ENCODE peak calls at places on chromosome 19, in four cellular contexts. R is lung; M is bronchial epithelial cell; W is CD4-positive, alpha-beta T cell. C is an unnamed sample. For H3K27me3, the result is how much of the 10 kb centered on the place peaks cover.

GRCh38 chr19:17021328-17021727 is 5.3 kb downstream of the CPAMD8 start:
- DNase-seq in R (no peak), M (no peak), W (no peak), C (no peak)

GRCh38 chr19:49528211-49528771 is 488 bp downstream of the RCN3 start:
- DNase-seq in R (no peak), M (no peak), W (no peak), C (no peak)

GRCh38 chr19:5591476-5591875 is 23.7 kb upstream of the TINCR start:
- DNase-seq in R (no peak), M (no peak), W (no peak), C (no peak)

GRCh38 chr19:47471733-47472457 is at the start of gene SLC8A2:
- DNase-seq in R (no peak), M (peak), W (peak), C (no peak)

GRCh38 chr19:13099073-13099999 is 3.3 kb downstream of the LYL1 start:
- DNase-seq in R (peak), M (peak), W (peak), C (peak)

GRCh38 chr19:7074705-7075282 is 5.3 kb downstream of the ZNF557 start:
- DNase-seq in R (no peak), M (no peak), W (no peak), C (no peak)

GRCh38 chr19:5321851-5322681 is 18.5 kb downstream of the PTPRS start:
- DNase-seq in R (no peak), M (no peak), W (no peak), C (peak)

GRCh38 chr19:947707-948533 is 22.1 kb downstream of the ARID3A start:
- DNase-seq in R (peak), M (no peak), W (no peak), C (peak)

GRCh38 chr19:11209892-11210655 is 12.7 kb upstream of the KANK2 start:
- DNase-seq in R (no peak), M (no peak), W (no peak), C (no peak)

GRCh38 chr19:6509118-6509971 is 7.2 kb upstream of the TUBB4A start:
- DNase-seq in R (no peak), M (no peak), W (no peak), C (no peak)

GRCh38 chr19:17687857-17688784 is at the start of gene UNC13A:
- DNase-seq in R (no peak), M (no peak), W (peak), C (peak)

GRCh38 chr19:23440791-23441190 is 45.5 kb upstream of the ZNF91 start:
- DNase-seq in R (no peak), M (no peak), W (no peak), C (peak)

GRCh38 chr19:44738161-44738535 is 10.4 kb upstream of the BCL3 start:
- DNase-seq in R (no peak), M (no peak), W (no peak), C (no peak)

GRCh38 chr19:55697069-55697440 is 22.0 kb downstream of the EPN1 start:
- DNase-seq in R (no peak), M (no peak), W (no peak), C (no peak)

GRCh38 chr19:16942583-16942982 is 53.8 kb downstream of the F2RL3 start:
- DNase-seq in R (no peak), M (no peak), W (no peak), C (no peak)

GRCh38 chr19:33641956-33642498 is 20.3 kb downstream of the CHST8 start:
- DNase-seq in R (no peak), M (no peak), W (peak), C (no peak)

GRCh38 chr19:13744179-13744578 is 20.1 kb upstream of the MRI1 start:
- DNase-seq in R (no peak), M (no peak), W (no peak), C (no peak)

GRCh38 chr19:15169541-15170285 is 31.1 kb downstream of the NOTCH3 start:
- DNase-seq in R (no peak), M (no peak), W (no peak), C (no peak)
- TF ChIP-seq CTCF in R (no peak), M (no peak), W (no peak), C (no peak)

GRCh38 chr19:48508729-48509310 is 2.8 kb downstream of the LMTK3 start:
- DNase-seq in R (no peak), M (no peak), W (no peak), C (no peak)
- H3K27me3 ChIP-seq in R (under half), M (under half), W (under half), C (under half)

GRCh38 chr19:15288146-15288963 is 44.0 kb downstream of the BRD4 start:
- DNase-seq in R (no peak), M (no peak), W (no peak), C (peak)
- TF ChIP-seq CTCF in R (no peak), M (no peak), W (no peak), C (no peak)

GRCh38 chr19:45972081-45972943 is 1.4 kb downstream of the NOVA2 start:
- DNase-seq in R (no peak), M (peak), W (no peak), C (no peak)
- H3K27me3 ChIP-seq in R (under half), M (under half), W (half or more), C (under half)

GRCh38 chr19:46049597-46049996 is 8.8 kb upstream of the IGFL4 start:
- DNase-seq in R (no peak), M (no peak), W (no peak), C (no peak)
- TF ChIP-seq CTCF in R (no peak), M (peak), W (no peak), C (peak)

DNA sequence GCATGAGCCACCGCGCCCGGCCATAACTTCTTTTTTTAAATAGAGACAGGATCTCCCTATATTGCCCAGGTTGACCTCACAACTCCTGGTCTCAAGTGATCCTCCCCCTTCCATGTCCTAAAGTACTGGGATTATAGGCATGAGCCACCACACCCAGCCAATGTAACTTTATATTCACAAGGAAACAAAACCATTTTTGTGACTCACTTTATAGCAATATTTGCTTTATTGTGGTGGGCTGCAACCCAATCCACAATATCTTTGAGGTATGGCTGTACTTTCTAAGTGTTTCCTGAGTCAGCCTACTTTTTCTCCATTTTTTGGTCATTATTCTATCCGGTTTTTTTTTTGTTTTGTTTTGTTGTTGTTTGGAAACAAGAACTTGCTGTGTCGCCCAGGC is 7.9 kb upstream of the ZIM3 start:
- DNase-seq in R (no peak), M (no peak), W (no peak), C (no peak)
- H3K27me3 ChIP-seq in R (under half), M (under half), W (under half), C (under half)

DNA sequence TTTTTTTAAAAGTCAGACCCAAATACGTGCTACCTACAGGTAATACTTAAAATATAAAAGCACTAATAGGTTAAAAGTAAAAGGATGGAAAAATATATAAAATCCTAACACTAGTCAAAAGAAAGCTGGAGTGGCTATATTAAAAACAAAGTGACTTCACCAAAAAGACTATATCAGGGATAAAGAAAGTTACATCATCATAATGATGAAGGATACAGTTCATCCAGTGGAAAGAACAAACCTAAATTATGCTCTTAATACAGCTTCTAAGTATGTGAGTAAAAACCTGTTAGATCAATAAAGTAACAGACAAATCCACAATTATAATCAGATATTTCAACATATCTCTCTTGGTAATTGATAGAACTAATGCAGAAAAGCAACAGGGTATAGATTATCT is 1.1 kb upstream of the ZNF780B start:
- DNase-seq in R (no peak), M (no peak), W (no peak), C (no peak)
- TF ChIP-seq CTCF in R (no peak), M (no peak), W (no peak), C (no peak)

DNA sequence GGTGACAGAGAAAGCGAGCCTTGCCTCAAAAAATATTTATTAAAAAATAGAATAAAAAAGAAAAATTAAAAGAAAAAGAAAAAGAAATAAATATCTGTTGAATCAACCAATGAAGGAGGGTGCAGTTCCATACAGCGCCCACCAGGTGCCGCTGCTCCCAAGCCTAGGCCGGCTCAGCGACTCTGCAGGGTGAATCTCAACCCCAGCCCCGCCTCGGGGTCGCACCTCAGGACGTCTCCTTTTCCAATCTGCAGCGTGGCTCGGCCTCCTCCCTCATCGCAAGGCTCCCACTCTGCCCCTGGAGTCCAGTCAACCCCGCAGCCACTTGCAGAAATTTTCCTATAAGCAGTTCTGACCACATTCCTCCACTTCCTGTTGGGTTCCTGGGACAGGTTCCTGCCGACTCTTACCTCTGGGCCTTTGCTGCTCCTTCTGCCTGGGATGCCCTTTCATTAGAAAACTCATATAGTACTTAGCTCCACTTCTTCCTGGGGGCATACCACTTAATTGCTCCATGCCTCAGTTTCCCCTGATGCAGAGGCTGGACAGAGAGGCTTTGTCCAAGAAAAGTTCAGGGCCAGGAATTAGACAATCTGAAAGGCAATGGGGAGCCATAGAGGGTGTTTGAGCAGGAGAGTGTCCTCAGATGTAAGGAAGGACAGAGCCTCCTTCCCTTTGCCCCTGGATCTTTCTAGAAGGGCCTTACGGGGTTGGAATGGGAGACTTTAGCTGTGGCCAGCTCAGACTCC is 24.3 kb downstream of the NFILZ start:
- DNase-seq in R (peak), M (peak), W (peak), C (peak)
- H3K27me3 ChIP-seq in R (under half), M (under half), W (under half), C (under half)